ENCODE peak calls at places on chromosomes 4 and X, in four cellular contexts. P, F, N and S are unnamed samples.

GRCh38 chr4:67988986-67989385 is 25.7 kb upstream of the TMPRSS11A start:
- DNase-seq in P (no peak), N (no peak), F (no peak), S (no peak)

GRCh38 chrX:123339201-123339905 is 155.3 kb downstream of the GRIA3 start:
- DNase-seq in N (no peak), P (no peak), F (no peak), S (no peak)

GRCh38 chrX:29687687-29688086 is 527.7 kb upstream of the MAGEB2 start:
- DNase-seq in P (no peak), N (no peak), F (no peak), S (peak)

GRCh38 chr4:17030543-17030942 is 132.1 kb upstream of the LDB2 start:
- DNase-seq in N (no peak), P (peak), F (no peak), S (peak)

GRCh38 chrX:68415289-68415688 is 18.0 kb downstream of the OPHN1 start:
- DNase-seq in N (no peak), P (no peak), F (no peak), S (peak)

GRCh38 chrX:153245288-153245731 is 66.2 kb downstream of the MAGEA1 start:
- DNase-seq in P (no peak), N (no peak), F (peak), S (no peak)

GRCh38 chr4:117400039-117400835 is 314.9 kb upstream of the TRAM1L1 start:
- DNase-seq in F (no peak), P (no peak), N (no peak), S (peak)

GRCh38 chrX:44071847-44072545 is 98.8 kb upstream of the NDP start:
- DNase-seq in N (no peak), F (no peak), P (peak), S (peak)

GRCh38 chr4:131091896-131092295 is 1995.9 kb downstream of the C4orf33 start:
- DNase-seq in P (no peak), N (no peak), F (no peak), S (peak)

GRCh38 chr4:18869166-18869565 is 847.6 kb upstream of the LCORL start:
- DNase-seq in P (no peak), N (no peak), F (no peak), S (no peak)

GRCh38 chr4:27149541-27150212 is 289.0 kb downstream of the STIM2 start:
- DNase-seq in N (no peak), F (no peak), P (no peak), S (peak)

GRCh38 chr4:154560824-154561231 is 2.0 kb upstream of the FGB start:
- DNase-seq in P (no peak), F (no peak), N (no peak), S (peak)

GRCh38 chr4:79653871-79654270 is 245.8 kb upstream of the GK2 start:
- DNase-seq in P (no peak), F (no peak), N (no peak), S (no peak)

GRCh38 chrX:154819771-154820341 is 14.6 kb upstream of the MPP1 start:
- DNase-seq in P (no peak), N (no peak), F (no peak), S (no peak)

GRCh38 chrX:112631892-112632291 is 47.8 kb downstream of the LHFPL1 start:
- DNase-seq in N (no peak), P (no peak), F (no peak), S (no peak)

GRCh38 chr4:173700650-173701049 is 170.6 kb upstream of the HAND2 start:
- DNase-seq in P (no peak), F (no peak), N (no peak), S (no peak)

GRCh38 chrX:152212969-152213368 is 74.6 kb upstream of the MAGEA10 start:
- DNase-seq in N (no peak), F (no peak), P (no peak), S (no peak)

GRCh38 chr4:128796934-128797333 is 12.6 kb upstream of the JADE1 start:
- DNase-seq in N (no peak), F (no peak), P (no peak), S (no peak)

GRCh38 chrX:132092439-132093065 is 35.3 kb downstream of the FRMD7 start:
- DNase-seq in F (peak), P (peak), N (peak), S (peak)

GRCh38 chr4:97910005-97910404 is 233.3 kb downstream of the STPG2 start:
- DNase-seq in N (no peak), P (peak), F (no peak), S (no peak)

GRCh38 chr4:10891866-10892265 is 207.3 kb upstream of the CLNK start:
- DNase-seq in N (no peak), P (no peak), F (no peak), S (no peak)

GRCh38 chrX:39309018-39309620 is 507.9 kb downstream of the MID1IP1 start:
- DNase-seq in P (no peak), N (no peak), F (no peak), S (no peak)

GRCh38 chrX:105331244-105331643 is 110.8 kb upstream of the TEX13A start:
- DNase-seq in F (no peak), N (no peak), P (no peak), S (peak)

GRCh38 chrX:73943900-73944581 is 359.9 kb upstream of the ZCCHC13 start:
- DNase-seq in F (peak), N (peak), P (peak), S (peak)

GRCh38 chrX:44105228-44105913 is 132.2 kb upstream of the NDP start:
- DNase-seq in P (no peak), F (no peak), N (no peak), S (no peak)

GRCh38 chr4:110518889-110519490 is 43.0 kb downstream of the ENPEP start:
- DNase-seq in P (no peak), F (peak), N (no peak), S (peak)

GRCh38 chrX:44344687-44345086 is 1.2 kb upstream of the EFHC2 start:
- DNase-seq in N (no peak), F (peak), P (no peak), S (no peak)

DNA sequence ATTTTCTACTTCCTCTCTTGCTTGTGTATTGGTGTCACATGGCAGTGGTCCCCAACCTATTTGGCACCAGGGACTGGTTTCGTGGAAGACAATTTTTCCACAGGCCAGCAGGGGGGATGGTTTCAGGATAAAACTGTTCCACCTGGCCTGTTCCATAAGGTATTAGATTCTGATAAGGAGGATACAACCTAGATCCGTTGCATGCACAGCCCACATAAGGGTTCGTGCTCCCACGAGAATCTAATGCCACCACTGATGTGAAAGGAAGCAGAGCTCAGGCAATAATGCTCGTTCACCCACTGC is 38.3 kb downstream of the SEC31A start:
- DNase-seq in P (no peak), F (no peak), N (no peak), S (no peak)
- TF ChIP-seq ELK1 in P (no peak), F (no peak), N (no peak), S (no peak)

GRCh38 chr4:95505149-95505548 is 43.6 kb downstream of the UNC5C start:
- DNase-seq in N (no peak), F (no peak), P (no peak), S (peak)
- TF ChIP-seq ELK1 in N (no peak), F (no peak), P (no peak), S (no peak)

DNA sequence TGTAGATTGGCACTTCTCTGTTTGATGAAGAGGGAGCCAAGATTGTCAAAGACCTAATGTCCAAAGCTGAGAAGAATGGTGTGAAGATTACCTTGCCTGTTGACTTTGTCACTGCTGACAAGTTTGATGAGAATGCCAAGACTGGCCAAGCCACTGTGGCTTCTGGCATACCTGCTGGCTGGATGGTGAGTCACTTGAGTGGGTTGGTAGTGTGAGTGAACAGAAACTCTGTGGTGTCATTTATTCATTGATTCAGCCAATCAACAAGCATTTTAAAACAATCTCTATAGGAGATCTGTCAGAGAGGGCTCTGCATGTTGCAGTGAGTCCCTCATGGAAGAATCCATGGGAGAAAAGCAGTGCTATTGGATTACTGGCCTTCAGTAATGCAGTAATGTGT is 16.3 kb downstream of the TAF9B start:
- DNase-seq in N (no peak), P (no peak), F (no peak), S (peak)
- TF ChIP-seq ELK1 in N (no peak), P (no peak), F (no peak), S (no peak)

GRCh38 chrX:19479458-19479857 is 35.9 kb downstream of the MAP3K15 start:
- DNase-seq in N (no peak), P (no peak), F (no peak), S (no peak)
- TF ChIP-seq ELK1 in N (no peak), P (no peak), F (no peak), S (no peak)

DNA sequence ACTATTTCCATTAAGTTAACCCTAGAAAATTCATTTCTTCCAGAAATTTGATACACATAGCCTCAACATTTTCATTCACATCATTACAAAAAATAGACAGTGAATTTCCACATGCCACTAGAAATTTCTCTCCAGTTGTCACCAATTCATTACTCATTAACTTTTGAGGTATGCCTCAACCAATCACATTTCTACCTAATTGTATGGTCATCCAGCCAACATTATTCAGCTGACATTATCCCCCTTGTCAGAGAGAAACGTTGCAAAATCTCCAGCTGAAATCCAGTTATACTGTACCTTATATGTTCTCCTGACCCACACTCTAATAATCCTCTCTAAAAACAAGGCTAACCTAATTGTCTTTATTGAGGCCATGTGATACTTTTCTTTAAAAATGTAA is 24.8 kb downstream of the FRYL start:
- DNase-seq in P (no peak), F (no peak), N (no peak), S (no peak)
- TF ChIP-seq ELK1 in P (no peak), F (no peak), N (no peak), S (no peak)

GRCh38 chr4:106162278-106162677 is 153.7 kb downstream of the TBCK start:
- DNase-seq in P (no peak), F (no peak), N (no peak), S (no peak)

DNA sequence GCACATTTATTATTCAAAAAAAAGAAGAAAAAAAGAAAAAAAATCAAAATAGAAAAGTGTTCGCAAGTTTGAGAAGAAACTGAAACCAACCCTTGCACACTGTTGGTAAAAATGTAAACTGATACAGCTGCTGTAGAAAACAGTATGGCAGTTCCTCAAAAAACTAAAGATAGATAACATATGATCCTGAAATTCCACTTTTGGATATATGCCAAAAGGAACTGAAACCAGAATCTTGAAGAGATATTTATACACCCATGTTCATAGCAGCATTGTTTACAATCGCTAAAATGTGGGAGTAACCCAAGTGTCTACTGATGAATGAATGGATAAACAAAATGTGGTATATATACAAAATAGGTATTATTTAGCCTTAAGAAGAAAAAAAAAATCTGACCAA is 155.4 kb downstream of the TBCK start:
- DNase-seq in N (no peak), F (no peak), P (no peak), S (peak)
- TF ChIP-seq ELK1 in N (no peak), F (no peak), P (no peak), S (no peak)

DNA sequence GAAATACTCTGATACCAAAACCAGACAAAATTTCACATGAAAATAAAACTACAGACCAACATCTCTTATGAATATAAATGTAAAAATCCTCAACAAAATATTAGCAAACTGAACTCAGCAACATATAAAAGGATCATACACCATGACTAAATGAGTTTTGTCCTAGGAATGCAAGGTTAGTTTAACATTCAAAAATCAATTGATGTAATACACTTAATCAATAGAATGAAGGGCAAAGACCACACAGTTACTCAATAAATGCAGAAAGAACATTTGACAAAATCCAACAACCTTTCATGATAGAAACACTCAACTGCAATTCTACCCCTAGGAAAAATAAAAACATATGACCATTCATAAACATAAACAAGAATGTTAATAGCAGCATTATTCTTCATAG is 50.2 kb upstream of the DCTD start:
- DNase-seq in N (no peak), F (no peak), P (no peak), S (no peak)
- TF ChIP-seq ELK1 in N (no peak), F (no peak), P (no peak), S (no peak)